ENCODE peak calls at places on chromosomes 5 and 9, in four cellular contexts. One of them, this sample, is unnamed.

GRCh38 chr5:74127377-74128338 is 501.7 kb downstream of the ARHGEF28 start:
- DNase-seq in GM12878: no peak
- DNase-seq in WTC11: no peak
- DNase-seq in K562: no peak
- DNase-seq in this sample: no peak

GRCh38 chr5:151075698-151076331 is 5.0 kb downstream of the TNIP1 start:
- DNase-seq in WTC11: no peak
- DNase-seq in GM12878: no peak
- DNase-seq in K562: no peak
- DNase-seq in this sample: no peak

GRCh38 chr5:167261309-167262100 is 1029.9 kb upstream of the WWC1 start:
- DNase-seq in K562: no peak
- DNase-seq in GM12878: no peak
- DNase-seq in WTC11: no peak
- DNase-seq in this sample: no peak

GRCh38 chr5:133839721-133840120 is 128.7 kb downstream of the C5orf15 start:
- DNase-seq in WTC11: no peak
- DNase-seq in K562: no peak
- DNase-seq in GM12878: no peak
- DNase-seq in this sample: no peak

GRCh38 chr5:88743231-88743879 is 139.6 kb downstream of the MEF2C start:
- DNase-seq in K562: peak
- DNase-seq in GM12878: no peak
- DNase-seq in WTC11: no peak
- DNase-seq in this sample: no peak

GRCh38 chr5:138869763-138870500 is 5.2 kb downstream of the LRRTM2 start:
- DNase-seq in K562: no peak
- DNase-seq in GM12878: no peak
- DNase-seq in WTC11: no peak
- DNase-seq in this sample: no peak

GRCh38 chr9:71736236-71736635 is 32.1 kb downstream of the CEMIP2 start:
- DNase-seq in WTC11: no peak
- DNase-seq in GM12878: no peak
- DNase-seq in K562: no peak
- DNase-seq in this sample: no peak

GRCh38 chr5:65840071-65840470 is 86.3 kb upstream of the ERBIN start:
- DNase-seq in WTC11: no peak
- DNase-seq in K562: no peak
- DNase-seq in GM12878: no peak
- DNase-seq in this sample: no peak

GRCh38 chr5:169803077-169803981 is 166.3 kb downstream of the DOCK2 start:
- DNase-seq in GM12878: no peak
- DNase-seq in K562: peak
- DNase-seq in WTC11: no peak
- DNase-seq in this sample: peak

GRCh38 chr9:86481466-86481865 is 127.3 kb upstream of the TUT7 start:
- DNase-seq in WTC11: no peak
- DNase-seq in K562: no peak
- DNase-seq in GM12878: no peak
- DNase-seq in this sample: no peak

GRCh38 chr5:169083394-169084018 is 217.4 kb downstream of the SLIT3 start:
- DNase-seq in GM12878: no peak
- DNase-seq in K562: no peak
- DNase-seq in WTC11: no peak
- DNase-seq in this sample: no peak

GRCh38 chr5:141040093-141040762 is 10.9 kb upstream of the PCDHB1 start:
- DNase-seq in K562: no peak
- DNase-seq in GM12878: no peak
- DNase-seq in WTC11: peak
- DNase-seq in this sample: peak

GRCh38 chr5:130286971-130287370 is 382.7 kb downstream of the CHSY3 start:
- DNase-seq in K562: no peak
- DNase-seq in GM12878: no peak
- DNase-seq in WTC11: no peak
- DNase-seq in this sample: no peak

GRCh38 chr5:100855295-100855694 is 47.8 kb downstream of the ST8SIA4 start:
- DNase-seq in GM12878: no peak
- DNase-seq in K562: no peak
- DNase-seq in WTC11: no peak
- DNase-seq in this sample: no peak

GRCh38 chr5:100854594-100854993 is 48.5 kb downstream of the ST8SIA4 start:
- DNase-seq in GM12878: no peak
- DNase-seq in WTC11: no peak
- DNase-seq in K562: no peak
- DNase-seq in this sample: no peak

GRCh38 chr5:100858987-100859545 is 44.0 kb downstream of the ST8SIA4 start:
- DNase-seq in WTC11: no peak
- DNase-seq in GM12878: no peak
- DNase-seq in K562: no peak
- DNase-seq in this sample: no peak

GRCh38 chr5:100855940-100856339 is 47.1 kb downstream of the ST8SIA4 start:
- DNase-seq in K562: no peak
- DNase-seq in WTC11: no peak
- DNase-seq in GM12878: no peak
- DNase-seq in this sample: no peak

GRCh38 chr5:100856462-100856861 is 46.6 kb downstream of the ST8SIA4 start:
- DNase-seq in GM12878: no peak
- DNase-seq in WTC11: no peak
- DNase-seq in K562: no peak
- DNase-seq in this sample: no peak
- TF ChIP-seq USF1 in GM12878: no peak
- TF ChIP-seq USF1 in WTC11: no peak
- TF ChIP-seq USF1 in K562: no peak
- TF ChIP-seq USF1 in this sample: no peak

GRCh38 chr9:100714372-100715099 is 136.7 kb downstream of the CAVIN4 start:
- DNase-seq in GM12878: no peak
- DNase-seq in WTC11: peak
- DNase-seq in K562: peak
- DNase-seq in this sample: peak
- TF ChIP-seq USF1 in GM12878: no peak
- TF ChIP-seq USF1 in WTC11: no peak
- TF ChIP-seq USF1 in K562: no peak
- TF ChIP-seq USF1 in this sample: no peak

GRCh38 chr5:23268136-23268535 is 239.3 kb upstream of the PRDM9 start:
- DNase-seq in WTC11: no peak
- DNase-seq in GM12878: no peak
- DNase-seq in K562: peak
- DNase-seq in this sample: no peak

GRCh38 chr5:23274156-23274555 is 233.3 kb upstream of the PRDM9 start:
- DNase-seq in WTC11: no peak
- DNase-seq in GM12878: no peak
- DNase-seq in K562: no peak
- DNase-seq in this sample: no peak

GRCh38 chr5:23269981-23270380 is 237.4 kb upstream of the PRDM9 start:
- DNase-seq in GM12878: no peak
- DNase-seq in K562: no peak
- DNase-seq in WTC11: no peak
- DNase-seq in this sample: no peak
- TF ChIP-seq USF1 in GM12878: no peak
- TF ChIP-seq USF1 in K562: no peak
- TF ChIP-seq USF1 in WTC11: no peak
- TF ChIP-seq USF1 in this sample: no peak

GRCh38 chr9:33623658-33624586 is 99.9 kb downstream of the ANKRD18B start:
- DNase-seq in WTC11: peak
- DNase-seq in K562: peak
- DNase-seq in GM12878: peak
- DNase-seq in this sample: peak

GRCh38 chr9:33619666-33620404 is 95.8 kb downstream of the ANKRD18B start:
- DNase-seq in K562: peak
- DNase-seq in WTC11: no peak
- DNase-seq in GM12878: no peak
- DNase-seq in this sample: no peak

GRCh38 chr9:33620738-33621439 is 96.8 kb downstream of the ANKRD18B start:
- DNase-seq in GM12878: no peak
- DNase-seq in K562: no peak
- DNase-seq in WTC11: no peak
- DNase-seq in this sample: no peak
- TF ChIP-seq USF1 in GM12878: no peak
- TF ChIP-seq USF1 in K562: no peak
- TF ChIP-seq USF1 in WTC11: no peak
- TF ChIP-seq USF1 in this sample: no peak

DNA sequence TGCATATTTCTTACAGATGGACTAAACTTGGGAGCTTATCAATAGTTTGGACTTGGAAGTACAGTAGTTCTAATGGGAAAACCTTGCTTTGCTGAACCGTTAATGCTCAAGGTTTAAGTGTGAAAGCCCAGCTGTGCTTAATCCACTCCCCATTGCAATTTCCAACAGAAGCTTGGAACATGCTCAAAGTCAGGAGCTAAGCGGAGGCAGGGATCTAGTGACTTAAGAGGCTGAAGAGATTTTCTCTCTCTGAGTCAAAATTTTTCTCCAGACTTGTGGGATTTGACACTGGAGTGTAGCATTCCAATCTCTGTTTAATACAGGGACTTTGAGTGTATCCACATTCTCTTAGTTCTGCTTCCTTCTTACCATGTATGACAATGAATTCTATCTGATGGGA is 471.8 kb downstream of the KIF4B start:
- DNase-seq in GM12878: no peak
- DNase-seq in K562: no peak
- DNase-seq in WTC11: no peak
- DNase-seq in this sample: no peak
- TF ChIP-seq USF1 in GM12878: no peak
- TF ChIP-seq USF1 in K562: no peak
- TF ChIP-seq USF1 in WTC11: no peak
- TF ChIP-seq USF1 in this sample: no peak

GRCh38 chr9:33270146-33270545 is 5.3 kb downstream of the CHMP5 start:
- DNase-seq in WTC11: no peak
- DNase-seq in K562: no peak
- DNase-seq in GM12878: no peak
- DNase-seq in this sample: no peak

GRCh38 chr9:33267368-33267767 is 2.5 kb downstream of the CHMP5 start:
- DNase-seq in WTC11: no peak
- DNase-seq in GM12878: no peak
- DNase-seq in K562: no peak
- DNase-seq in this sample: no peak

GRCh38 chr9:33273266-33273971 is 8.6 kb downstream of the CHMP5 start:
- DNase-seq in K562: no peak
- DNase-seq in WTC11: no peak
- DNase-seq in GM12878: no peak
- DNase-seq in this sample: no peak

GRCh38 chr9:33273972-33274328 is 9.1 kb downstream of the CHMP5 start:
- DNase-seq in GM12878: no peak
- DNase-seq in K562: no peak
- DNase-seq in WTC11: no peak
- DNase-seq in this sample: no peak

GRCh38 chr9:33272061-33272460 is 7.2 kb downstream of the CHMP5 start:
- DNase-seq in WTC11: no peak
- DNase-seq in K562: peak
- DNase-seq in GM12878: no peak
- DNase-seq in this sample: no peak
- TF ChIP-seq USF1 in WTC11: no peak
- TF ChIP-seq USF1 in K562: no peak
- TF ChIP-seq USF1 in GM12878: no peak
- TF ChIP-seq USF1 in this sample: no peak

DNA sequence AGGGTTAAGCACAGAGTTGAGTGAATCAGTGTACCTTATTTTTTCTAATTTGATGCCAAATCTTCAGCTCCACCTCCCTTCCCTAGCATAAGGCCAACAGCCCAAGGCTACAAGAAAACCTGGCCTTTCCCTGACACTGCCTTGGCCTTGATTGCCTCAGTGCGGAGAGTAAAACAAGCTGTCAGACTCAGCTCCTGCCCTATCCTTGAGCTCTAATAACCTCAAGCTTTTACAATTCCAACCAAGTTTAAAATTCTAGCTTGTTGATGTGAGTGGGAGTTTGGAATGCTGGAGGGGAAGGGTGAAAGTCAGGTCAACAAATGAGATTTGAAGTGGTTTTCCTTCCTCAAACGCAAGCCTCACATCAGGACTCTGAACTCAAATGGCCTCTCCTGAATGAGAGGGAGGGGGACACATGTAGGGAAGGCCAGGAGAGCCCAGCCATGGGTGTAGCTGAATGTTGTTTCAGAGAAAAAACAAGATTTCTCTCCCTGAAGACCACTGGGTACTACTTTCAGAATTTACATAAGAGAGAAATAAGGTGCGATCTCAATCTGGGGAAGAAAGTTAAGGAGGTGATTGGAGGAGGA is 196.9 kb upstream of the VLDLR start:
- DNase-seq in WTC11: no peak
- DNase-seq in GM12878: no peak
- DNase-seq in K562: no peak
- DNase-seq in this sample: no peak
- TF ChIP-seq USF1 in WTC11: no peak
- TF ChIP-seq USF1 in GM12878: no peak
- TF ChIP-seq USF1 in K562: no peak
- TF ChIP-seq USF1 in this sample: no peak

GRCh38 chr9:69946800-69947437 is 96.7 kb upstream of the MAMDC2 start:
- DNase-seq in K562: peak
- DNase-seq in WTC11: no peak
- DNase-seq in GM12878: no peak
- DNase-seq in this sample: no peak

GRCh38 chr9:69945671-69946141 is 97.9 kb upstream of the MAMDC2 start:
- DNase-seq in WTC11: no peak
- DNase-seq in K562: peak
- DNase-seq in GM12878: no peak
- DNase-seq in this sample: no peak

GRCh38 chr9:69937830-69938535 is 105.7 kb upstream of the MAMDC2 start:
- DNase-seq in GM12878: no peak
- DNase-seq in K562: no peak
- DNase-seq in WTC11: no peak
- DNase-seq in this sample: no peak

GRCh38 chr9:69940668-69941067 is 103.0 kb upstream of the MAMDC2 start:
- DNase-seq in WTC11: no peak
- DNase-seq in GM12878: no peak
- DNase-seq in K562: no peak
- DNase-seq in this sample: no peak

DNA sequence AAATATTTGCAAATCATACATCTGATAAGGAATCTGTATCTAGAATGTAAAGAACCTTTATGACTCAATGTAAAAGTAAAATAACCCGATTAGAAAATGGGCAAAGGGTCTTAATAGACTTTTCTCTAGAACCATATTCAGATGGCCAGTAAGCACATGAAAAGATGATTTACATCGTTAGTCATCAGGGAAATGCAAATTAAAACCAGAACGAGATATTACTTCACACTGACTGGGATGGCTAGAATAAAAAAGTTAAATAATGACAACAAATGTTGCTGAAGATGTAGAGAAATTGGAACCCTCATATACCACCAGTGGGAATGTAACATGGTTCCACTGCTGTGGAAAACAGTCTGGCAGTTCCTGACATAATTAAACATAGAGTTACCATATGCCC is 100.5 kb upstream of the MAMDC2 start:
- DNase-seq in WTC11: no peak
- DNase-seq in GM12878: no peak
- DNase-seq in K562: no peak
- DNase-seq in this sample: no peak
- TF ChIP-seq USF1 in WTC11: no peak
- TF ChIP-seq USF1 in GM12878: no peak
- TF ChIP-seq USF1 in K562: no peak
- TF ChIP-seq USF1 in this sample: no peak